ENCODE peak calls at places on chromosomes 6 and 20, in six cellular contexts. One of them, this sample, is unnamed.
A peak's percentile ranks its signal among the peaks of the same experiment; 100 is the strongest.

GRCh38 chr6:155185544-155185943 is 78.3 kb upstream of the CLDN20 start:
- DNase-seq in small intestine: peak; percentile 43
- DNase-seq in heart right ventricle: no peak
- DNase-seq in fibroblast of lung: no peak
- DNase-seq in PC-9: peak; percentile 97
- DNase-seq in lower lobe of right lung: no peak
- DNase-seq in this sample: peak; percentile 68

GRCh38 chr6:35385457-35386202 is 43.3 kb downstream of the PPARD start:
- DNase-seq in small intestine: peak; percentile 24
- DNase-seq in PC-9: no peak
- DNase-seq in lower lobe of right lung: no peak
- DNase-seq in fibroblast of lung: peak; percentile 50
- DNase-seq in heart right ventricle: no peak
- DNase-seq in this sample: no peak

GRCh38 chr6:18122128-18123093 is at the start of gene NHLRC1:
- DNase-seq in PC-9: peak; percentile 42
- DNase-seq in small intestine: peak; percentile 90
- DNase-seq in lower lobe of right lung: peak; percentile 94
- DNase-seq in heart right ventricle: peak; percentile 87
- DNase-seq in fibroblast of lung: peak; percentile 89
- DNase-seq in this sample: peak; percentile 53

GRCh38 chr20:59175861-59176260 is 12.2 kb downstream of the ZNF831 start:
- DNase-seq in heart right ventricle: no peak
- DNase-seq in PC-9: no peak
- DNase-seq in lower lobe of right lung: no peak
- DNase-seq in fibroblast of lung: no peak
- DNase-seq in small intestine: peak; percentile 53
- DNase-seq in this sample: no peak

GRCh38 chr6:2616796-2617195 is 133.9 kb downstream of the MYLK4 start:
- DNase-seq in PC-9: no peak
- DNase-seq in heart right ventricle: no peak
- DNase-seq in small intestine: no peak
- DNase-seq in fibroblast of lung: no peak
- DNase-seq in lower lobe of right lung: no peak
- DNase-seq in this sample: no peak

GRCh38 chr6:111230351-111231077 is 143.2 kb downstream of the SLC16A10 start:
- DNase-seq in lower lobe of right lung: no peak
- DNase-seq in PC-9: peak; percentile 75
- DNase-seq in heart right ventricle: no peak
- DNase-seq in small intestine: no peak
- DNase-seq in fibroblast of lung: peak; percentile 93
- DNase-seq in this sample: no peak

GRCh38 chr6:82040405-82041221 is 206.9 kb downstream of the IBTK start:
- DNase-seq in heart right ventricle: peak; percentile 50
- DNase-seq in small intestine: peak; percentile 21
- DNase-seq in fibroblast of lung: peak; percentile 67
- DNase-seq in PC-9: no peak
- DNase-seq in lower lobe of right lung: no peak
- DNase-seq in this sample: no peak

GRCh38 chr20:20448891-20449290 is 81.0 kb downstream of the INSM1 start:
- DNase-seq in heart right ventricle: no peak
- DNase-seq in fibroblast of lung: no peak
- DNase-seq in small intestine: no peak
- DNase-seq in PC-9: no peak
- DNase-seq in lower lobe of right lung: no peak
- DNase-seq in this sample: no peak

GRCh38 chr6:36595168-36595818 is 1.1 kb downstream of the SRSF3 start:
- DNase-seq in heart right ventricle: peak; percentile 66
- DNase-seq in fibroblast of lung: peak; percentile 74
- DNase-seq in PC-9: no peak
- DNase-seq in small intestine: no peak
- DNase-seq in lower lobe of right lung: no peak
- DNase-seq in this sample: no peak

GRCh38 chr6:34600101-34600500 is 44.0 kb upstream of the SPDEF start:
- DNase-seq in lower lobe of right lung: no peak
- DNase-seq in heart right ventricle: no peak
- DNase-seq in small intestine: no peak
- DNase-seq in fibroblast of lung: no peak
- DNase-seq in PC-9: no peak
- DNase-seq in this sample: no peak

GRCh38 chr20:34365765-34366213 is 2.7 kb downstream of the ITCH start:
- DNase-seq in heart right ventricle: no peak
- DNase-seq in lower lobe of right lung: no peak
- DNase-seq in fibroblast of lung: no peak
- DNase-seq in small intestine: no peak
- DNase-seq in PC-9: no peak
- DNase-seq in this sample: no peak

GRCh38 chr20:59381658-59382057 is 81.2 kb downstream of the EDN3 start:
- DNase-seq in lower lobe of right lung: no peak
- DNase-seq in PC-9: no peak
- DNase-seq in fibroblast of lung: no peak
- DNase-seq in heart right ventricle: no peak
- DNase-seq in small intestine: no peak
- DNase-seq in this sample: no peak

GRCh38 chr6:40906759-40907158 is 132.3 kb downstream of the UNC5CL start:
- DNase-seq in fibroblast of lung: no peak
- DNase-seq in lower lobe of right lung: no peak
- DNase-seq in small intestine: peak; percentile 82
- DNase-seq in PC-9: peak; percentile 86
- DNase-seq in heart right ventricle: no peak
- DNase-seq in this sample: peak; percentile 78

GRCh38 chr20:30815577-30816181 is 441.8 kb upstream of the DEFB115 start:
- DNase-seq in lower lobe of right lung: peak; percentile 47
- DNase-seq in PC-9: no peak
- DNase-seq in fibroblast of lung: no peak
- DNase-seq in small intestine: no peak
- DNase-seq in heart right ventricle: no peak
- DNase-seq in this sample: no peak

GRCh38 chr6:31701666-31702420 is 1.3 kb downstream of the ABHD16A start:
- DNase-seq in lower lobe of right lung: no peak
- DNase-seq in small intestine: peak; percentile 49
- DNase-seq in PC-9: no peak
- DNase-seq in heart right ventricle: peak; percentile 53
- DNase-seq in fibroblast of lung: peak; percentile 51
- DNase-seq in this sample: no peak

GRCh38 chr20:5135363-5136012 is 8.7 kb downstream of the CDS2 start:
- DNase-seq in heart right ventricle: no peak
- DNase-seq in PC-9: no peak
- DNase-seq in fibroblast of lung: no peak
- DNase-seq in small intestine: no peak
- DNase-seq in lower lobe of right lung: no peak
- DNase-seq in this sample: no peak

GRCh38 chr20:55500130-55500529 is 505.2 kb downstream of the CBLN4 start:
- DNase-seq in lower lobe of right lung: no peak
- DNase-seq in PC-9: no peak
- DNase-seq in fibroblast of lung: no peak
- DNase-seq in small intestine: no peak
- DNase-seq in heart right ventricle: no peak
- DNase-seq in this sample: no peak

GRCh38 chr20:48845000-48845399 is 17.2 kb upstream of the PREX1 start:
- DNase-seq in small intestine: no peak
- DNase-seq in heart right ventricle: no peak
- DNase-seq in fibroblast of lung: peak; percentile 15
- DNase-seq in lower lobe of right lung: no peak
- DNase-seq in PC-9: no peak
- DNase-seq in this sample: no peak

GRCh38 chr6:90080876-90081464 is 186.7 kb downstream of the GJA10 start:
- DNase-seq in PC-9: no peak
- DNase-seq in lower lobe of right lung: no peak
- DNase-seq in small intestine: peak; percentile 4
- DNase-seq in heart right ventricle: no peak
- DNase-seq in fibroblast of lung: no peak
- DNase-seq in this sample: no peak

GRCh38 chr6:111441678-111442243 is 41.3 kb downstream of the REV3L start:
- DNase-seq in small intestine: no peak
- DNase-seq in lower lobe of right lung: peak; percentile 47
- DNase-seq in fibroblast of lung: no peak
- DNase-seq in PC-9: no peak
- DNase-seq in heart right ventricle: no peak
- DNase-seq in this sample: no peak

GRCh38 chr6:108195209-108195608 is 29.4 kb downstream of the NR2E1 start:
- DNase-seq in heart right ventricle: no peak
- DNase-seq in lower lobe of right lung: no peak
- DNase-seq in PC-9: no peak
- DNase-seq in fibroblast of lung: no peak
- DNase-seq in small intestine: no peak
- DNase-seq in this sample: no peak

GRCh38 chr6:108198761-108199498 is 33.1 kb downstream of the NR2E1 start:
- DNase-seq in heart right ventricle: no peak
- DNase-seq in small intestine: no peak
- DNase-seq in lower lobe of right lung: no peak
- DNase-seq in PC-9: no peak
- DNase-seq in fibroblast of lung: no peak
- DNase-seq in this sample: no peak

GRCh38 chr6:108203189-108204119 is 37.6 kb downstream of the NR2E1 start:
- DNase-seq in PC-9: no peak
- DNase-seq in small intestine: peak; percentile 33
- DNase-seq in heart right ventricle: no peak
- DNase-seq in fibroblast of lung: no peak
- DNase-seq in lower lobe of right lung: no peak
- DNase-seq in this sample: no peak

GRCh38 chr6:108200631-108201030 is 34.8 kb downstream of the NR2E1 start:
- DNase-seq in small intestine: peak; percentile 14
- DNase-seq in fibroblast of lung: peak; percentile 69
- DNase-seq in heart right ventricle: no peak
- DNase-seq in lower lobe of right lung: no peak
- DNase-seq in PC-9: peak; percentile 94
- DNase-seq in this sample: peak; percentile 40

DNA sequence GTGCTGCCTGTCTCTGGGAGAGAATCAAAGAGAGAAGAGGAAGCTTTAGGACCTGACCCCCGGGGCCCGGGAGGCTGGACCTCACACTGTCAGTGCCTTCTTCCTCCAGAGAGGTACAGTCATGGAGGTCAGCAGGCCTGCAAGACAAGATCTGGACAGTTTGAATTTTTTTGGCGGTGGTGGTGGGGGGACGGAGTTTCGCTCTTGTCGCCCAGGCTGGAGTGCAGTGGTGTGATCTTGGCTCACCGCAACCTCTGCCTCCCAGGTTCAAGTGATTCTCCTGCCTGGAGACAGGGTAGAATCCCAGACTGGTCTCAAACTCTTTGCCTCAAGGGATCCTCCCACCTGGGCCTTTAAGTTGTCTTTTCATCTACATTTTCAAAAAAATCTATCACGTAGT is 34.4 kb downstream of the NR2E1 start:
- DNase-seq in heart right ventricle: no peak
- DNase-seq in fibroblast of lung: no peak
- DNase-seq in PC-9: no peak
- DNase-seq in lower lobe of right lung: no peak
- DNase-seq in small intestine: no peak
- DNase-seq in this sample: no peak
- H3K27ac ChIP-seq in heart right ventricle: no peak overlapping the region
- H3K27ac ChIP-seq in fibroblast of lung: no peak overlapping the region
- H3K27ac ChIP-seq in PC-9: no peak overlapping the region
- H3K27ac ChIP-seq in lower lobe of right lung: no peak overlapping the region
- H3K27ac ChIP-seq in small intestine: no peak overlapping the region
- H3K27ac ChIP-seq in this sample: no peak overlapping the region

GRCh38 chr6:87572860-87573259 is 16.9 kb downstream of the RARS2 start:
- DNase-seq in heart right ventricle: no peak
- DNase-seq in PC-9: no peak
- DNase-seq in fibroblast of lung: no peak
- DNase-seq in lower lobe of right lung: no peak
- DNase-seq in small intestine: no peak
- DNase-seq in this sample: no peak

GRCh38 chr6:87572031-87572430 is 17.8 kb downstream of the RARS2 start:
- DNase-seq in lower lobe of right lung: no peak
- DNase-seq in PC-9: no peak
- DNase-seq in heart right ventricle: no peak
- DNase-seq in fibroblast of lung: peak; percentile 18
- DNase-seq in small intestine: peak; percentile 70
- DNase-seq in this sample: no peak

GRCh38 chr6:87575423-87575822 is 14.4 kb downstream of the RARS2 start:
- DNase-seq in heart right ventricle: no peak
- DNase-seq in small intestine: peak; percentile 23
- DNase-seq in fibroblast of lung: no peak
- DNase-seq in PC-9: no peak
- DNase-seq in lower lobe of right lung: no peak
- DNase-seq in this sample: no peak

GRCh38 chr6:87573307-87574024 is 16.3 kb downstream of the RARS2 start:
- DNase-seq in small intestine: no peak
- DNase-seq in lower lobe of right lung: no peak
- DNase-seq in fibroblast of lung: no peak
- DNase-seq in heart right ventricle: no peak
- DNase-seq in PC-9: no peak
- DNase-seq in this sample: no peak

GRCh38 chr6:87574237-87574636 is 15.6 kb downstream of the RARS2 start:
- DNase-seq in heart right ventricle: no peak
- DNase-seq in lower lobe of right lung: no peak
- DNase-seq in fibroblast of lung: no peak
- DNase-seq in small intestine: peak; percentile 3
- DNase-seq in PC-9: no peak
- DNase-seq in this sample: no peak
- H3K27ac ChIP-seq in heart right ventricle: no peak overlapping the region
- H3K27ac ChIP-seq in lower lobe of right lung: no peak overlapping the region
- H3K27ac ChIP-seq in fibroblast of lung: no peak overlapping the region
- H3K27ac ChIP-seq in small intestine: no peak overlapping the region
- H3K27ac ChIP-seq in PC-9: no peak overlapping the region
- H3K27ac ChIP-seq in this sample: no peak overlapping the region

GRCh38 chr6:142353690-142354089 is 51.9 kb downstream of the ADGRG6 start:
- DNase-seq in lower lobe of right lung: no peak
- DNase-seq in small intestine: no peak
- DNase-seq in PC-9: no peak
- DNase-seq in fibroblast of lung: no peak
- DNase-seq in heart right ventricle: no peak
- DNase-seq in this sample: no peak

GRCh38 chr6:142350309-142350708 is 48.5 kb downstream of the ADGRG6 start:
- DNase-seq in heart right ventricle: no peak
- DNase-seq in fibroblast of lung: no peak
- DNase-seq in small intestine: no peak
- DNase-seq in lower lobe of right lung: no peak
- DNase-seq in PC-9: no peak
- DNase-seq in this sample: no peak

DNA sequence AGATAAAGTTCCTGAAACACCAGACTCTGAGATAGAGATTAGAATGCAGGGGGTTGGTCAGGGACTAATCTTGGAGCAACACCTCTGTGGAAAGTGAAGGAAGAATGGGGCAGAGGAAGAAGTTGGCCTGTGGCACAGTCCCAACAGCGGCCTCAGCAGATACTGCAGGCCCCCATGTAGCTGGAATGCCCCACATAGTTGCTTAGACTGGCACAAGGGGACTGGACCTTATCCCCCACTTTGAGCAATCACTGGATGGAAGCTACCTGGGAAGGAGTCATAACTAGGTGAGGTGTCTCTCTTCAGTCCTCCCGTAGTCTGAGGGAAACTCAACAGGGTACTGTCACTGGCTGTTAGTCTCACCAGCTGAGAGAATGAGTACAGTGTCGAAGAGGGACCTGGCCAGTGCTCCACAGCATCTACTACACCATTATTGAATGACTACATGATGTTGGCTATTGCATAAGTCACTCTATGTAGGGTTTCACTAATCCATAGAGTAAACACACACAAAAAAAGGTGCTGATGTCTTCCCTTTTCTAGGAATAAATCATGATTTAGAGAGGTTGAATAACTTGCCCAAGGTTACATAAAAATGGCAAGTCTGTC is 47.5 kb downstream of the ADGRG6 start:
- DNase-seq in small intestine: no peak
- DNase-seq in lower lobe of right lung: no peak
- DNase-seq in fibroblast of lung: no peak
- DNase-seq in PC-9: no peak
- DNase-seq in heart right ventricle: no peak
- DNase-seq in this sample: no peak
- H3K27ac ChIP-seq in small intestine: no peak overlapping the region
- H3K27ac ChIP-seq in lower lobe of right lung: no peak overlapping the region
- H3K27ac ChIP-seq in fibroblast of lung: no peak overlapping the region
- H3K27ac ChIP-seq in PC-9: no peak overlapping the region
- H3K27ac ChIP-seq in heart right ventricle: no peak overlapping the region
- H3K27ac ChIP-seq in this sample: no peak overlapping the region

GRCh38 chr6:130365166-130366010 is 429 bp upstream of the TMEM200A start:
- DNase-seq in lower lobe of right lung: peak; percentile 58
- DNase-seq in PC-9: peak; percentile 33
- DNase-seq in small intestine: no peak
- DNase-seq in heart right ventricle: peak; percentile 6
- DNase-seq in fibroblast of lung: peak; percentile 68
- DNase-seq in this sample: no peak
- H3K27ac ChIP-seq in lower lobe of right lung: peak overlapping the region; percentile 68
- H3K27ac ChIP-seq in PC-9: no peak overlapping the region
- H3K27ac ChIP-seq in small intestine: peak overlapping the region; percentile 54
- H3K27ac ChIP-seq in heart right ventricle: no peak overlapping the region
- H3K27ac ChIP-seq in fibroblast of lung: peak overlapping the region; percentile 86
- H3K27ac ChIP-seq in this sample: no peak overlapping the region

This sample was measured in epithelial cell of prostate.